ENCODE peak calls at places on chromosome 14, in ten cellular contexts. C is upper lobe of right lung; D is CD8-positive, alpha-beta T cell; X is fibroblast of lung; L is IMR-90; W is Peyer's patch; V is transverse colon; J is cardiac muscle cell; O is right cardiac atrium; K is OCI-LY7. Z is an unnamed sample.

GRCh38 chr14:72714094-72714493 is 179.8 kb downstream of the DPF3 start:
- DNase-seq in C (peak), D (peak), X (no peak), L (no peak), W (peak), V (peak), J (no peak), O (peak), K (no peak), Z (no peak)

GRCh38 chr14:99551034-99551922 is 52.7 kb downstream of the CCDC85C start:
- DNase-seq in C (no peak), D (no peak), X (no peak), L (no peak), W (no peak), V (no peak), J (no peak), O (no peak), K (no peak), Z (no peak)

GRCh38 chr14:86022031-86022629 is 492.2 kb downstream of the FLRT2 start:
- DNase-seq in C (no peak), D (no peak), X (peak), L (peak), W (no peak), V (no peak), J (no peak), O (no peak), K (no peak), Z (no peak)

GRCh38 chr14:105026789-105027563 is 6.1 kb upstream of the CDCA4 start:
- DNase-seq in C (no peak), D (no peak), X (peak), L (peak), W (no peak), V (no peak), J (no peak), O (no peak), K (peak), Z (no peak)

GRCh38 chr14:74840603-74841030 is 35.3 kb downstream of the PROX2 start:
- DNase-seq in C (no peak), D (no peak), X (no peak), L (no peak), W (no peak), V (no peak), J (no peak), O (no peak), K (no peak), Z (no peak)

GRCh38 chr14:91980157-91980556 is 32.7 kb upstream of the FBLN5 start:
- DNase-seq in C (no peak), D (no peak), X (peak), L (peak), W (no peak), V (no peak), J (no peak), O (no peak), K (no peak), Z (no peak)

GRCh38 chr14:104040539-104040938 is 45.0 kb upstream of the ASPG start:
- DNase-seq in C (no peak), D (no peak), X (no peak), L (no peak), W (no peak), V (no peak), J (no peak), O (no peak), K (no peak), Z (no peak)

GRCh38 chr14:35438910-35439713 is 34.6 kb upstream of the NFKBIA start:
- DNase-seq in C (no peak), D (no peak), X (no peak), L (no peak), W (no peak), V (no peak), J (no peak), O (no peak), K (peak), Z (no peak)

GRCh38 chr14:100015251-100015655 is 50.0 kb upstream of the EVL start:
- DNase-seq in C (no peak), D (no peak), X (no peak), L (peak), W (no peak), V (no peak), J (no peak), O (no peak), K (peak), Z (no peak)

GRCh38 chr14:23517650-23518329 is 33.8 kb downstream of the ZFHX2 start:
- DNase-seq in C (no peak), D (no peak), X (no peak), L (no peak), W (no peak), V (no peak), J (no peak), O (no peak), K (no peak), Z (no peak)

GRCh38 chr14:82657186-82657675 is 1123.6 kb upstream of the SEL1L start:
- DNase-seq in C (no peak), D (no peak), X (no peak), L (no peak), W (no peak), V (no peak), J (no peak), O (no peak), K (no peak), Z (no peak)

GRCh38 chr14:72945628-72946027 is 19.4 kb downstream of the DCAF4 start:
- DNase-seq in C (no peak), D (no peak), X (no peak), L (no peak), W (no peak), V (no peak), J (no peak), O (peak), K (no peak), Z (no peak)

GRCh38 chr14:105014631-105015030 is 6.3 kb downstream of the CDCA4 start:
- DNase-seq in C (no peak), D (no peak), X (no peak), L (no peak), W (no peak), V (no peak), J (no peak), O (no peak), K (no peak), Z (no peak)

GRCh38 chr14:29712586-29712985 is 215.1 kb downstream of the PRKD1 start:
- DNase-seq in C (no peak), D (no peak), X (no peak), L (no peak), W (no peak), V (no peak), J (no peak), O (no peak), K (no peak), Z (no peak)

GRCh38 chr14:95722525-95723190 is 8.7 kb upstream of the TCL1A start:
- DNase-seq in C (no peak), D (no peak), X (no peak), L (no peak), W (no peak), V (no peak), J (no peak), O (no peak), K (no peak), Z (no peak)

GRCh38 chr14:44898547-44898946 is 63.2 kb downstream of the KLHL28 start:
- DNase-seq in C (no peak), D (no peak), X (peak), L (peak), W (no peak), V (no peak), J (no peak), O (no peak), K (no peak), Z (no peak)

GRCh38 chr14:105944632-105945610 is 418.5 kb downstream of the TMEM121 start:
- DNase-seq in C (peak), D (peak), X (no peak), L (no peak), W (peak), V (peak), J (no peak), O (peak), K (no peak), Z (peak)

GRCh38 chr14:104295681-104296387 is 157.4 kb downstream of the KIF26A start:
- DNase-seq in C (peak), D (no peak), X (no peak), L (no peak), W (no peak), V (no peak), J (no peak), O (peak), K (no peak), Z (no peak)

GRCh38 chr14:72521045-72521444 is 372.9 kb downstream of the DPF3 start:
- DNase-seq in C (no peak), D (no peak), X (no peak), L (no peak), W (no peak), V (no peak), J (no peak), O (no peak), K (no peak), Z (no peak)

GRCh38 chr14:19754172-19754571 is 10.8 kb downstream of the OR4Q3 start:
- DNase-seq in C (no peak), D (no peak), X (no peak), L (no peak), W (no peak), V (no peak), J (no peak), O (no peak), K (no peak), Z (no peak)

GRCh38 chr14:23751591-23751990 is 115.4 kb downstream of the DHRS2 start:
- DNase-seq in C (no peak), D (no peak), X (peak), L (no peak), W (no peak), V (no peak), J (no peak), O (no peak), K (no peak), Z (no peak)

GRCh38 chr14:106459971-106460730 is 933.8 kb downstream of the TMEM121 start:
- DNase-seq in C (no peak), D (no peak), X (no peak), L (no peak), W (peak), V (peak), J (no peak), O (no peak), K (peak), Z (peak)

GRCh38 chr14:54440037-54440436 is 1.1 kb downstream of the CNIH1 start:
- DNase-seq in C (no peak), D (no peak), X (peak), L (peak), W (no peak), V (no peak), J (no peak), O (no peak), K (no peak), Z (no peak)
- H3K27ac ChIP-seq in C (no peak), D (no peak), X (peak), L (peak), W (peak), V (peak), J (peak), O (no peak), K (peak), Z (no peak)

DNA sequence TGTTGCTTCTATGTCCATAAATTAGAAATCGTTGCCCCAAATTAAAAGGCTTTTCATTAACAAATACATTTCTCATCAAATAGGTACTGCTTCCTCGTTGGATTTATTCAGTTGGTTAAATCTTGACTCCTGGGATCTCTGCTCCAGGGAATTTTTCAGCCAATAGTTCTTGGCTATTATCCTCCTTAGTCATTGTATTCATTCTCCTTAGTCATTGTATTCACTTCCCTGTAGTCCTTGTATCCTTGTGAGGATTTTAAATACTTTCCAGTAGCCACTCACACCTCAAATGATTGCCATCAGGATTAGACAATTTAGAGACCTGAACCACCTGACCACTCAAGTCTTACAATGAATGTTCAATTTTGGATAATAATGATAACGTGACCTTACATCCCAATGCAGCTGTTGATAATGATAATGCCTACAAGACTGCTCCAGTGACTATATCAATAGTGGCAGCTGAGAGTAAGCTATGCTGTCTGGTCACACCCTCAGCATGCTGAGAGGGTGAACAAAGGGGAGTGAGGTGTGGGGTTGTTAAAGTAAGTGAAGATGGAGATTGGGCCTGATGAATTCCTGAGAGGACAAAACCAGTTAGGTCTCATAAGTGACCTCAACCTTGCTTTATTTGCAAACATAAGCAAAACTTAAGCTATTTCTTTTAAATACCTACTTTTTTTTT is 193.7 kb upstream of the RTL1 start:
- DNase-seq in C (no peak), D (no peak), X (no peak), L (no peak), W (no peak), V (no peak), J (no peak), O (no peak), K (no peak), Z (no peak)
- H3K4me3 ChIP-seq in C (no peak), D (no peak), X (no peak), L (no peak), W (no peak), V (no peak), J (no peak), O (no peak), K (no peak), Z (no peak)

GRCh38 chr14:93051600-93052546 is 63.9 kb downstream of the ITPK1 start:
- DNase-seq in C (no peak), D (no peak), X (no peak), L (no peak), W (no peak), V (no peak), J (no peak), O (no peak), K (no peak), Z (no peak)
- H3K27ac ChIP-seq in C (no peak), D (no peak), X (no peak), L (no peak), W (peak), V (peak), J (no peak), O (no peak), K (no peak), Z (no peak)

DNA sequence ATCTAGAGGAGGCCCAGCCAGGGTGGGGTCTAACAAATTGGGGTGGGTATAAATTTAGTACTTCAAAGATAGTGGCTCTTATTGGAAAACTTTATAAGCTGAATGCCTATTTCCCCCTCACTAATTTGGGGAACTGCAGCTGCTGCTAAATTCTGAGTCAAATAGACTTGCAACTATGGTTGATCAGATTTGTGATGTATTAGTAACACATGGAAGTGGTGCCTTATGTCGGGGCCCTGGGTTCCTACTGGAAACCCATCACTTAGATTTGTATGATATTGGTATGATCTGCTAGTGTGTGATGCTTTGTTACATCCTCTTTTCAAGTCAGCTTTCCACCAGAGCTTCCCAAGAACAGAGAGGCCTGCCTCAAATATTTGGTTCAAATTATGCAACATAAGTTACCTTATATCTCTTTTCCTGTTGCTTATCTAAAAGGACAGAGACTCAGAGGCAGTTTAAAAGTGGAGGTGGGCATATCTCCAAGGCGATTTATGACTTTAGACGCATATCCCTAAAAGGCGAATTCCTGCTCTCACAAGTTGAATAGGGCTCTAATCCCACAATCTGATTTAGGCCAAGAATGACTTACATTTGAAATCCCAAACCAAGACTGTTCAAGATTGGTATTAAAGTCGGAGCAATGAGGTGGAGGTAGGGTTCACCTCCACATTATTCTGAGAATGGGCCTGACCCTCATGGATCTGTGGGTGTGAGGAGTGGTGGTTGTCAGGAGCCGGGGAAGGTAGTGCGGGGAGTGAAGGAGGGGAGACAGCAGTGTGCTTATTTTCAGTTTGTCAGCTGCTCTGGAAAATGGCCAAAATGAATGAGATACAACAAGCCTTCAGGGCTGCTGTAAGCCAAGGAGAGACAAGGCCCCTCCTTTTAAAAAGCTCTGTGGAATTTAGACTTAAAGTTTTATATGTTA is 425.8 kb downstream of the RAD51B start:
- DNase-seq in C (no peak), D (no peak), X (peak), L (peak), W (no peak), V (no peak), J (peak), O (peak), K (no peak), Z (no peak)
- H3K4me3 ChIP-seq in C (no peak), D (no peak), X (no peak), L (no peak), W (no peak), V (no peak), J (no peak), O (no peak), K (no peak), Z (no peak)

GRCh38 chr14:77542349-77543239 is 44.0 kb upstream of the ISM2 start:
- DNase-seq in C (no peak), D (no peak), X (peak), L (no peak), W (no peak), V (no peak), J (no peak), O (no peak), K (peak), Z (no peak)
- H3K27ac ChIP-seq in C (peak), D (no peak), X (no peak), L (no peak), W (peak), V (peak), J (peak), O (peak), K (peak), Z (no peak)

DNA sequence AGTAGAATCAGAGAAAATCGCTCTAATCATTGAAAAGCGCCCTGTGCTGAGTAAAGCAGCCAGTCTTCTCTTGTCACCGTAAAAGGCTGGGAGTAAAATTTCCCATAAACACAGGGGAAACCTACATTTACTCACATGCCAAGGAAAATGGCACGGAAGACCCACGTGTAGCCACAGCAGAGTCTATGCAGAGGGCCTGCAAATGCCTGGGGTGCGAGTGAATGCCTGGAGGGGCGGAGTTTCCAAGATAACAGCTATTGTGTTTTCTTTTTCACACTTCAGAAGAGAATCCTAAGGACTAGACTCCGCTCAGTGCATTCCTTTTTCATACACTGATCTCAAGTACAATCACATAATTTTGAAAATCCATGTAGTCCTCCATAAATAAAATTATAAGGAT is 159.9 kb upstream of the FOXN3 start:
- DNase-seq in C (no peak), D (no peak), X (peak), L (peak), W (no peak), V (no peak), J (no peak), O (no peak), K (no peak), Z (no peak)
- H3K4me3 ChIP-seq in C (no peak), D (no peak), X (no peak), L (no peak), W (no peak), V (no peak), J (no peak), O (no peak), K (no peak), Z (no peak)

GRCh38 chr14:70782361-70782760 is 27.0 kb downstream of the MAP3K9 start:
- DNase-seq in C (no peak), D (no peak), X (peak), L (peak), W (no peak), V (no peak), J (no peak), O (no peak), K (no peak), Z (no peak)
- H3K27ac ChIP-seq in C (no peak), D (no peak), X (no peak), L (no peak), W (no peak), V (no peak), J (no peak), O (no peak), K (no peak), Z (no peak)